ENCODE peak calls at places on chromosome 6, in eight cellular contexts. One of them, this sample, is unnamed.

GRCh38 chr6:33118525-33119123 is 42.8 kb downstream of the HLA-DPB1 start:
- DNase-seq in EL: peak; percentile 60
- DNase-seq in left cardiac atrium: no peak
- DNase-seq in AG10803: peak; percentile 47
- DNase-seq in activated naive CD4-positive, alpha-beta T cell treated with Interleukin-2 at 50 U/mL for 16 hours: no peak
- DNase-seq in NCI-H1105: peak; percentile 51
- DNase-seq in DND-41: no peak
- DNase-seq in amygdala: no peak
- DNase-seq in this sample: no peak

GRCh38 chr6:29792123-29793035 is 35.2 kb upstream of the HLA-G start:
- DNase-seq in EL: peak; percentile 21
- DNase-seq in left cardiac atrium: peak; percentile 87
- DNase-seq in AG10803: peak; percentile 25
- DNase-seq in activated naive CD4-positive, alpha-beta T cell treated with Interleukin-2 at 50 U/mL for 16 hours: peak; percentile 72
- DNase-seq in NCI-H1105: no peak
- DNase-seq in DND-41: no peak
- DNase-seq in amygdala: no peak
- DNase-seq in this sample: peak; percentile 47

GRCh38 chr6:132188865-132189264 is 212.4 kb downstream of the MOXD1 start:
- DNase-seq in EL: peak; percentile 72
- DNase-seq in left cardiac atrium: no peak
- DNase-seq in AG10803: peak; percentile 81
- DNase-seq in activated naive CD4-positive, alpha-beta T cell treated with Interleukin-2 at 50 U/mL for 16 hours: no peak
- DNase-seq in NCI-H1105: no peak
- DNase-seq in DND-41: no peak
- DNase-seq in amygdala: no peak
- DNase-seq in this sample: no peak

GRCh38 chr6:170292778-170293164 is 1.9 kb upstream of the DLL1 start:
- DNase-seq in EL: no peak
- DNase-seq in left cardiac atrium: no peak
- DNase-seq in AG10803: no peak
- DNase-seq in activated naive CD4-positive, alpha-beta T cell treated with Interleukin-2 at 50 U/mL for 16 hours: no peak
- DNase-seq in NCI-H1105: peak; percentile 30
- DNase-seq in DND-41: no peak
- DNase-seq in amygdala: no peak
- DNase-seq in this sample: no peak

GRCh38 chr6:36353411-36353915 is 16.8 kb upstream of the BNIP5 start:
- DNase-seq in EL: peak; percentile 15
- DNase-seq in left cardiac atrium: no peak
- DNase-seq in AG10803: peak; percentile 38
- DNase-seq in activated naive CD4-positive, alpha-beta T cell treated with Interleukin-2 at 50 U/mL for 16 hours: no peak
- DNase-seq in NCI-H1105: no peak
- DNase-seq in DND-41: no peak
- DNase-seq in amygdala: no peak
- DNase-seq in this sample: no peak

GRCh38 chr6:132936641-132937040 is 122.3 kb downstream of the RPS12 start:
- DNase-seq in EL: no peak
- DNase-seq in left cardiac atrium: no peak
- DNase-seq in AG10803: no peak
- DNase-seq in activated naive CD4-positive, alpha-beta T cell treated with Interleukin-2 at 50 U/mL for 16 hours: no peak
- DNase-seq in NCI-H1105: no peak
- DNase-seq in DND-41: no peak
- DNase-seq in amygdala: no peak
- DNase-seq in this sample: no peak

GRCh38 chr6:69887026-69887425 is 20.7 kb downstream of the COL19A1 start:
- DNase-seq in EL: no peak
- DNase-seq in left cardiac atrium: no peak
- DNase-seq in AG10803: no peak
- DNase-seq in activated naive CD4-positive, alpha-beta T cell treated with Interleukin-2 at 50 U/mL for 16 hours: no peak
- DNase-seq in NCI-H1105: no peak
- DNase-seq in DND-41: no peak
- DNase-seq in amygdala: no peak
- DNase-seq in this sample: no peak

GRCh38 chr6:30154709-30155521 is 6.1 kb downstream of the TRIM10 start:
- DNase-seq in EL: peak; percentile 94
- DNase-seq in left cardiac atrium: no peak
- DNase-seq in AG10803: peak; percentile 78
- DNase-seq in activated naive CD4-positive, alpha-beta T cell treated with Interleukin-2 at 50 U/mL for 16 hours: no peak
- DNase-seq in NCI-H1105: no peak
- DNase-seq in DND-41: no peak
- DNase-seq in amygdala: no peak
- DNase-seq in this sample: no peak

GRCh38 chr6:73519943-73520687 is 717 bp downstream of the EEF1A1 start:
- DNase-seq in EL: peak; percentile 70
- DNase-seq in left cardiac atrium: peak; percentile 83
- DNase-seq in AG10803: peak; percentile 82
- DNase-seq in activated naive CD4-positive, alpha-beta T cell treated with Interleukin-2 at 50 U/mL for 16 hours: peak; percentile 86
- DNase-seq in NCI-H1105: peak; percentile 38
- DNase-seq in DND-41: peak; percentile 76
- DNase-seq in amygdala: peak; percentile 33
- DNase-seq in this sample: peak; percentile 68

GRCh38 chr6:43797919-43798318 is 27.9 kb downstream of the VEGFA start:
- DNase-seq in EL: no peak
- DNase-seq in left cardiac atrium: peak; percentile 16
- DNase-seq in AG10803: no peak
- DNase-seq in activated naive CD4-positive, alpha-beta T cell treated with Interleukin-2 at 50 U/mL for 16 hours: no peak
- DNase-seq in NCI-H1105: no peak
- DNase-seq in DND-41: no peak
- DNase-seq in amygdala: no peak
- DNase-seq in this sample: no peak

GRCh38 chr6:135328136-135328535 is 147.0 kb downstream of the MYB start:
- DNase-seq in EL: no peak
- DNase-seq in left cardiac atrium: no peak
- DNase-seq in AG10803: no peak
- DNase-seq in activated naive CD4-positive, alpha-beta T cell treated with Interleukin-2 at 50 U/mL for 16 hours: no peak
- DNase-seq in NCI-H1105: no peak
- DNase-seq in DND-41: no peak
- DNase-seq in amygdala: no peak
- DNase-seq in this sample: no peak

GRCh38 chr6:170298688-170299087 is 7.8 kb upstream of the DLL1 start:
- DNase-seq in EL: no peak
- DNase-seq in left cardiac atrium: no peak
- DNase-seq in AG10803: no peak
- DNase-seq in activated naive CD4-positive, alpha-beta T cell treated with Interleukin-2 at 50 U/mL for 16 hours: no peak
- DNase-seq in NCI-H1105: no peak
- DNase-seq in DND-41: no peak
- DNase-seq in amygdala: no peak
- DNase-seq in this sample: no peak

GRCh38 chr6:32666420-32667300 is at the start of gene HLA-DQB1:
- DNase-seq in EL: peak; percentile 8
- DNase-seq in left cardiac atrium: peak; percentile 23
- DNase-seq in AG10803: no peak
- DNase-seq in activated naive CD4-positive, alpha-beta T cell treated with Interleukin-2 at 50 U/mL for 16 hours: peak; percentile 11
- DNase-seq in NCI-H1105: no peak
- DNase-seq in DND-41: no peak
- DNase-seq in amygdala: no peak
- DNase-seq in this sample: peak; percentile 78

GRCh38 chr6:161303628-161304340 is 29.9 kb upstream of the AGPAT4 start:
- DNase-seq in EL: peak; percentile 34
- DNase-seq in left cardiac atrium: no peak
- DNase-seq in AG10803: peak; percentile 14
- DNase-seq in activated naive CD4-positive, alpha-beta T cell treated with Interleukin-2 at 50 U/mL for 16 hours: no peak
- DNase-seq in NCI-H1105: no peak
- DNase-seq in DND-41: no peak
- DNase-seq in amygdala: no peak
- DNase-seq in this sample: no peak

GRCh38 chr6:429515-430121 is 38.1 kb downstream of the IRF4 start:
- DNase-seq in EL: no peak
- DNase-seq in left cardiac atrium: no peak
- DNase-seq in AG10803: no peak
- DNase-seq in activated naive CD4-positive, alpha-beta T cell treated with Interleukin-2 at 50 U/mL for 16 hours: no peak
- DNase-seq in NCI-H1105: no peak
- DNase-seq in DND-41: no peak
- DNase-seq in amygdala: no peak
- DNase-seq in this sample: no peak

GRCh38 chr6:74741608-74742007 is 464.2 kb downstream of the COL12A1 start:
- DNase-seq in EL: no peak
- DNase-seq in left cardiac atrium: no peak
- DNase-seq in AG10803: peak; percentile 22
- DNase-seq in activated naive CD4-positive, alpha-beta T cell treated with Interleukin-2 at 50 U/mL for 16 hours: no peak
- DNase-seq in NCI-H1105: no peak
- DNase-seq in DND-41: no peak
- DNase-seq in amygdala: no peak
- DNase-seq in this sample: no peak

GRCh38 chr6:88013015-88013414 is 34.6 kb upstream of the SPACA1 start:
- DNase-seq in EL: no peak
- DNase-seq in left cardiac atrium: no peak
- DNase-seq in AG10803: no peak
- DNase-seq in activated naive CD4-positive, alpha-beta T cell treated with Interleukin-2 at 50 U/mL for 16 hours: no peak
- DNase-seq in NCI-H1105: no peak
- DNase-seq in DND-41: peak; percentile 62
- DNase-seq in amygdala: no peak
- DNase-seq in this sample: no peak

GRCh38 chr6:143581835-143582480 is 70.4 kb upstream of the FUCA2 start:
- DNase-seq in EL: peak; percentile 28
- DNase-seq in left cardiac atrium: no peak
- DNase-seq in AG10803: peak; percentile 66
- DNase-seq in activated naive CD4-positive, alpha-beta T cell treated with Interleukin-2 at 50 U/mL for 16 hours: no peak
- DNase-seq in NCI-H1105: no peak
- DNase-seq in DND-41: no peak
- DNase-seq in amygdala: no peak
- DNase-seq in this sample: no peak

This sample was measured in stimulated activated naive B cell treated with anti-CD40 and anti-IgM and Interleukin-4, amounts not matched to agents 10 μg/mL and 1 μg/mL and 100 μg/mL, for 72 hours.